ENCODE peak calls at places on chromosome 15, in five cellular contexts. Q is gastrocnemius medialis, I is GM18507, V is fibroblast of the aortic adventitia, A is NAMALWA. N is an unnamed sample.

GRCh38 chr15:52257734-52258062 is 37.9 kb downstream of the MYO5C start:
- DNase-seq in Q (peak), I (no peak), V (peak), A (no peak), N (peak)

GRCh38 chr15:60101416-60101815 is 97.3 kb downstream of the FOXB1 start:
- DNase-seq in Q (no peak), I (no peak), V (no peak), A (no peak), N (no peak)

GRCh38 chr15:59622289-59622688 is 10.7 kb downstream of the GCNT3 start:
- DNase-seq in Q (no peak), I (peak), V (peak), A (peak), N (peak)

GRCh38 chr15:27244047-27244446 is 273.1 kb downstream of the GABRG3 start:
- DNase-seq in Q (no peak), I (no peak), V (no peak), A (peak), N (no peak)

GRCh38 chr15:35783203-35783602 is 237.2 kb upstream of the DPH6 start:
- DNase-seq in Q (no peak), I (no peak), V (no peak), A (no peak), N (no peak)

GRCh38 chr15:41946970-41947369 is 25.4 kb downstream of the EHD4 start:
- DNase-seq in Q (no peak), I (no peak), V (no peak), A (no peak), N (no peak)

GRCh38 chr15:26974120-26974780 is 3.3 kb downstream of the GABRG3 start:
- DNase-seq in Q (no peak), I (no peak), V (peak), A (peak), N (no peak)

GRCh38 chr15:51195459-51195858 is 100.8 kb upstream of the TNFAIP8L3 start:
- DNase-seq in Q (no peak), I (no peak), V (peak), A (no peak), N (peak)

GRCh38 chr15:80183886-80184285 is 31.1 kb downstream of the FAH start:
- DNase-seq in Q (no peak), I (no peak), V (no peak), A (peak), N (no peak)

GRCh38 chr15:101010781-101011180 is 91.6 kb downstream of the LRRK1 start:
- DNase-seq in Q (no peak), I (no peak), V (no peak), A (no peak), N (no peak)

GRCh38 chr15:54374184-54374947 is 396.1 kb downstream of the UNC13C start:
- DNase-seq in Q (no peak), I (no peak), V (no peak), A (no peak), N (no peak)

GRCh38 chr15:95669146-95669922 is 661.2 kb upstream of the NR2F2 start:
- DNase-seq in Q (no peak), I (no peak), V (peak), A (no peak), N (peak)

GRCh38 chr15:73442968-73443367 is at the start of gene REC114:
- DNase-seq in Q (no peak), I (no peak), V (no peak), A (no peak), N (no peak)

GRCh38 chr15:64515196-64515595 is 54.8 kb downstream of the ZNF609 start:
- DNase-seq in Q (no peak), I (no peak), V (no peak), A (no peak), N (peak)

GRCh38 chr15:40469776-40470390 is 901 bp upstream of the CHST14 start:
- DNase-seq in Q (no peak), I (no peak), V (peak), A (no peak), N (no peak)

GRCh38 chr15:25887870-25888269 is 24.7 kb upstream of the ATP10A start:
- DNase-seq in Q (no peak), I (no peak), V (no peak), A (no peak), N (no peak)

GRCh38 chr15:25790003-25790660 is 73.0 kb downstream of the ATP10A start:
- DNase-seq in Q (no peak), I (no peak), V (peak), A (no peak), N (peak)

GRCh38 chr15:40751745-40752144 is 3.3 kb downstream of the RMDN3 start:
- DNase-seq in Q (no peak), I (no peak), V (no peak), A (no peak), N (no peak)

GRCh38 chr15:60006203-60006782 is 2.2 kb downstream of the FOXB1 start:
- DNase-seq in Q (no peak), I (no peak), V (peak), A (no peak), N (peak)

GRCh38 chr15:31268911-31269784 is 57.5 kb upstream of the KLF13 start:
- DNase-seq in Q (no peak), I (no peak), V (no peak), A (no peak), N (no peak)

GRCh38 chr15:88657326-88658069 is 18.7 kb downstream of the ISG20 start:
- DNase-seq in Q (no peak), I (no peak), V (peak), A (no peak), N (peak)

GRCh38 chr15:65082303-65082958 is 5.9 kb downstream of the KBTBD13 start:
- DNase-seq in Q (no peak), I (no peak), V (no peak), A (no peak), N (no peak)

GRCh38 chr15:99981839-99982658 is 248.8 kb upstream of the LYSMD4 start:
- DNase-seq in Q (no peak), I (no peak), V (no peak), A (no peak), N (no peak)

GRCh38 chr15:69553686-69554085 is 101.1 kb downstream of the RPLP1 start:
- DNase-seq in Q (no peak), I (no peak), V (no peak), A (no peak), N (no peak)

GRCh38 chr15:70299931-70300858 is 202.5 kb upstream of the TLE3 start:
- DNase-seq in Q (no peak), I (peak), V (no peak), A (no peak), N (no peak)

GRCh38 chr15:81910997-81911396 is 134.8 kb downstream of the MEX3B start:
- DNase-seq in Q (no peak), I (no peak), V (no peak), A (no peak), N (no peak)

GRCh38 chr15:42088801-42089640 is 5.3 kb downstream of the PLA2G4D start:
- DNase-seq in Q (no peak), I (no peak), V (no peak), A (no peak), N (no peak)

GRCh38 chr15:39285066-39285465 is 295.8 kb upstream of the THBS1 start:
- DNase-seq in Q (no peak), I (no peak), V (peak), A (no peak), N (no peak)

N was measured in fibroblast of gingiva.